ENCODE peak calls at places on chromosome 1, in five cellular contexts. U, D, J, P and E are unnamed samples.

GRCh38 chr1:157136133-157136532 is 2.1 kb downstream of the ETV3 start:
- DNase-seq in U (no peak), D (no peak), J (peak; percentile 14), P (no peak), E (no peak)

GRCh38 chr1:38287547-38287946 is 241.0 kb upstream of the POU3F1 start:
- DNase-seq in U (no peak), D (no peak), J (no peak), P (no peak), E (no peak)

GRCh38 chr1:119565131-119565772 is 58.2 kb downstream of the HSD3B1 start:
- DNase-seq in U (no peak), D (no peak), J (no peak), P (no peak), E (no peak)

GRCh38 chr1:237864338-237865244 is 26.1 kb downstream of the ZP4 start:
- DNase-seq in U (peak; percentile 86), D (no peak), J (peak; percentile 39), P (peak; percentile 79), E (peak; percentile 53)

GRCh38 chr1:164577291-164577690 is 18.3 kb downstream of the PBX1 start:
- DNase-seq in U (no peak), D (no peak), J (no peak), P (no peak), E (no peak)

GRCh38 chr1:6685381-6685780 is 16.2 kb downstream of the DNAJC11 start:
- DNase-seq in U (no peak), D (no peak), J (no peak), P (no peak), E (no peak)

GRCh38 chr1:206535853-206536188 is 28.5 kb downstream of the RASSF5 start:
- DNase-seq in U (peak; percentile 88), D (no peak), J (no peak), P (no peak), E (no peak)

GRCh38 chr1:4140821-4141220 is 240.7 kb upstream of the C1orf174 start:
- DNase-seq in U (no peak), D (no peak), J (no peak), P (no peak), E (no peak)

GRCh38 chr1:199311478-199312242 is 672.8 kb downstream of the PTPRC start:
- DNase-seq in U (no peak), D (no peak), J (no peak), P (no peak), E (no peak)

GRCh38 chr1:67580671-67581403 is 104.2 kb upstream of the GADD45A start:
- DNase-seq in U (no peak), D (no peak), J (no peak), P (no peak), E (no peak)

GRCh38 chr1:43987159-43988022 is 4.0 kb upstream of the CCDC24 start:
- DNase-seq in U (no peak), D (no peak), J (no peak), P (no peak), E (no peak)

GRCh38 chr1:220123889-220124288 is 30.0 kb downstream of the IARS2 start:
- DNase-seq in U (no peak), D (no peak), J (peak; percentile 30), P (no peak), E (no peak)

GRCh38 chr1:15730423-15730822 is 5.6 kb upstream of the SLC25A34 start:
- DNase-seq in U (no peak), D (no peak), J (no peak), P (no peak), E (no peak)

GRCh38 chr1:68624233-68624632 is 127.4 kb upstream of the DEPDC1 start:
- DNase-seq in U (no peak), D (no peak), J (peak; percentile 39), P (no peak), E (peak; percentile 1)

GRCh38 chr1:235929216-235929615 is 62.5 kb upstream of the LYST start:
- DNase-seq in U (no peak), D (no peak), J (no peak), P (no peak), E (no peak)

GRCh38 chr1:88398338-88398737 is 285.7 kb upstream of the PKN2 start:
- DNase-seq in U (no peak), D (no peak), J (no peak), P (no peak), E (no peak)

GRCh38 chr1:38875811-38876210 is 2.7 kb upstream of the MYCBP start:
- DNase-seq in U (no peak), D (no peak), J (no peak), P (no peak), E (no peak)

GRCh38 chr1:36365310-36365895 is 20.3 kb downstream of the STK40 start:
- DNase-seq in U (peak; percentile 64), D (no peak), J (no peak), P (peak; percentile 48), E (no peak)

GRCh38 chr1:200042437-200043329 is 15.2 kb downstream of the NR5A2 start:
- DNase-seq in U (peak; percentile 83), D (no peak), J (peak; percentile 45), P (no peak), E (no peak)

GRCh38 chr1:1234180-1234808 is 2.3 kb downstream of the B3GALT6 start:
- DNase-seq in U (no peak), D (no peak), J (no peak), P (no peak), E (no peak)

GRCh38 chr1:1236176-1236763 is 4.2 kb downstream of the B3GALT6 start:
- DNase-seq in U (no peak), D (no peak), J (no peak), P (no peak), E (no peak)

GRCh38 chr1:1236945-1237873 is 5.2 kb downstream of the B3GALT6 start:
- DNase-seq in U (no peak), D (no peak), J (no peak), P (no peak), E (no peak)

GRCh38 chr1:1233567-1233892 is 1.5 kb downstream of the B3GALT6 start:
- DNase-seq in U (no peak), D (no peak), J (no peak), P (no peak), E (no peak)

DNA sequence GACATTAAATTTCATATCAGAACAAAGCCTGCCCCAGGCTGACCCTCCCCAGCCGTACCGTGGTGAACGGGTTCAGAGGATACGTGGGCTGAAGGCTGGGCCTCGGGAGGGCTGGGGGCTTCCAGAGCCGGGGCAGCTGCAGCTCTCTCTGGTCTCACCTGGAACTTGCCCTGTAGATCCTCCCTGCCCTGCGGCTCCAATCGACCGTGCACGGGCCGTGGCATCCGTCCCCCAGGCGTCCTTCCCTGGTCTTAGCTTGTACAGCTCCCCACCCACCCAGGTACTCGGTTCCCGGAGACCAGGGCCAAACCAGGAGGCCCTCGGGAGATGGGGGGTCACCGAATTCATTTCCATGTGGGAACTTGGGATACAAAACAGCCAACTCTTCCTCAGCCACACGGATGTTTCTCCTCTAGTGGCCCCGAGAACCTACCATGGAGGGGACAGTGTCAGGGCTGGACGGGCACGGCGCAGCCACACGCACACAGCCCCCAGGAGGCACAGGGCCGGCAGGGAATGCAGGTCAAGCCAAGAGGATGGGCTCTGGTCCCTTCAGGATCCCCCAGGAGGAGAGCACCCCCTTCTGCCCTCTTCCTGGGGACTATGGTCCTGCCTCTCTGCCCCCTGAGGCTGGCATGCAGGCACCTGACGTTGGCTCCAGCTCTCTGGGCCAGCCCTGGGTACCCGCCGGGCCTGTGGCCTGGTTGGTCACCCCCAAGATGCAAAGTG is 3.1 kb downstream of the B3GALT6 start:
- DNase-seq in U (no peak), D (no peak), J (no peak), P (no peak), E (no peak)
- TF ChIP-seq POLR2A in U (no peak), D (no peak), J (peak; percentile 35), P (no peak), E (no peak)

GRCh38 chr1:2506901-2507565 is 19.4 kb downstream of the PANK4 start:
- DNase-seq in U (no peak), D (no peak), J (no peak), P (no peak), E (no peak)
- TF ChIP-seq POLR2A in U (no peak), D (no peak), J (no peak), P (no peak), E (no peak)

DNA sequence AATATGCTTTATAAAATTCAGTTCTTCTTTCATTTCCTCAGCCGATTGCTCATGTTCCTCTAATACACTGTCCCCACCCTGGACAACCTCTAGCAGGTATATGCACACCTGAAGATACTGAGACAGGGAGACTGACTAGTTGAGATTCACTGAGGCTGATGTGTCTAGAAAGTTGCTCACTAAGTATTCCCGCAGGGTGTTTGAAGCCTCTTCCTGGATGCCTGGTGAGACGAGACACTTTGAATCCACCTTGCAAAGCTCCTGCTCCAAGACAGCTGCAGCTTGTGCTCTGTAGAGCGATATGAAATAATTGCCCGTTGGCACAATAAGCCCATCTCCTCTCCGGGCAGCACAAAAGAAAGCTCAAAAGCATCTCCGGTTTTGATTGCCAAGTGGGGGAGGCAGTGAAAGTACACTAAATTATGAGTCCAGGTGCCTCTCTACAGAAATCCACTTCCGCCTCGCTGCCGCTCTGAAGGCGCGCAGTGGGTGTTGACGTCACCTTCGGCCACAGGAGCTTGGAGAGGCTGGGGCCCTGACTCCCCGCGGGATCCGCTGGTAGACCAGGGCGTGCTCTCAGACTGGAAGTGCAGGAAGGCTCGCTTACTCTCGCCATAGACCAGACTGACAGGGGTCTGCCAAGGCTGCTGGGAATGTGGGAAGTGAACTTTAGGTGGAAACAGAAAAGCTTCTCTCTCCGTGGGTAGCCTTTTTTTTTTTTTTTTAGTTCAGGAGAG is 46.3 kb downstream of the GPA33 start:
- DNase-seq in U (peak; percentile 89), D (no peak), J (peak; percentile 42), P (peak; percentile 32), E (peak; percentile 68)
- TF ChIP-seq POLR2A in U (peak; percentile 22), D (no peak), J (no peak), P (no peak), E (no peak)

GRCh38 chr1:234529661-234530237 is 50.8 kb upstream of the TARBP1 start:
- DNase-seq in U (no peak), D (peak; percentile 26), J (no peak), P (no peak), E (no peak)

GRCh38 chr1:234533034-234533571 is 54.1 kb upstream of the TARBP1 start:
- DNase-seq in U (peak; percentile 45), D (peak; percentile 88), J (no peak), P (peak; percentile 55), E (peak; percentile 53)

GRCh38 chr1:234532511-234532922 is 53.5 kb upstream of the TARBP1 start:
- DNase-seq in U (peak; percentile 94), D (no peak), J (no peak), P (peak; percentile 43), E (no peak)

GRCh38 chr1:234530641-234531040 is 51.7 kb upstream of the TARBP1 start:
- DNase-seq in U (no peak), D (peak; percentile 9), J (no peak), P (no peak), E (no peak)

DNA sequence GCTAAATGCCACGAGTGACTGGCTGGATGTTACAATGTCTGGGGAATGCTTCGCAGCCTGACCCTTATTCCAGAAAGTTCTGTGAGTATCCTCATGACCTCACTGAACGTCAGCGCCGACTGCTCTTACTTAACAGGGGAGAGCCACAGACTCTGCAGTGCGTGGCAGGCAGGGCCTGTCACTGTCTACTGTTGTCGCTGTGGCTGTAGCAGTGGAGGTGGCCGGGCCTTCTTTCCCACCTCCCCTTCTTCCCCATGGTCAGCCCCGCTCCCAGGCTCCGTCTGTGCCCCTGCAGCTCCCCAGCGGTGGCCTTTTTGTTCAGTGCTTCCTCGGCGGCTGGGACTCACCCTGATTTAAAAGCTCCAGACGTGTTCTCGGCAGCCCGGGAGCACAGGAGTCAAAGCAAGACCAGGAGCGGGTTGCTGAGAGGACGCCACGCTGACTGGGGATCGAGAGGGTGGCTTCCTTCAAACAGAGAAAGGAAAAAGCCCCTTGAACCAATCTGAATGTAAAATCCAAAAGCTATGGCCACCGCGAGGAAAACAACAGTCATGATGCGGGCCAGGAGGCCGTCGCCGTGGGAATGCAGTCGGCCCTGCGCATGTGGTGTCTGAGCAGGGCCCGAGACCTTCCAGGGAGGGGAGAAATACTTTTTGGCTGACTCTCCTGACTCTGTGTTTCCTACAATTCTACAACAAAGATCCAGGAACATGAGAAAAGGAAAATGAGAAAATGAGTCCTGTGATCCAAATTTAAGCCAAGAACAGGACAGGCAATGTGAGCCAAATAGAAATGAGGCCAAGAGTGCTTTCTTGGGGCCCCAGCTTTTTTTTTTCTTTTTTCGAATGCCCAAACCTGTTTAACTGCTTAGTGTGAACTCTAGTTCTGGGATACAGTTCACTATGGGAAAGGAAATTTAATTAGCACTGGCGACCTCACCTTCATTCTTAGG is 52.5 kb upstream of the TARBP1 start:
- DNase-seq in U (peak; percentile 85), D (peak; percentile 89), J (no peak), P (peak; percentile 48), E (no peak)
- TF ChIP-seq POLR2A in U (peak; percentile 78), D (no peak), J (no peak), P (no peak), E (no peak)